ENCODE peak calls at places on chromosomes 1 and 21, in seven cellular contexts. P is IMR-90, D is NB4, T is foreskin fibroblast, X is cardiac fibroblast, O is heart right ventricle, F is cardiac muscle cell. W is an unnamed sample.

GRCh38 chr1:221907531-221907930 is 165.6 kb upstream of the DUSP10 start:
- DNase-seq in X (peak; percentile 19), T (no peak), O (no peak), P (no peak), D (no peak), F (no peak), W (no peak)

GRCh38 chr1:230682274-230682673 is 31.6 kb downstream of the AGT start:
- DNase-seq in O (no peak), T (no peak), D (no peak), P (no peak), F (peak; percentile 67), X (no peak), W (no peak)

GRCh38 chr21:45079351-45079750 is 5.0 kb downstream of the ADARB1 start:
- DNase-seq in O (no peak), F (no peak), D (peak; percentile 41), X (no peak), P (no peak), T (no peak), W (peak; percentile 46)

GRCh38 chr1:25643962-25644361 is 27.4 kb downstream of the MAN1C1 start:
- DNase-seq in F (no peak), O (no peak), X (no peak), P (no peak), D (no peak), T (no peak), W (peak; percentile 17)

GRCh38 chr21:23638131-23638530 is 1969.2 kb downstream of the MRPL39 start:
- DNase-seq in O (no peak), T (no peak), P (no peak), F (no peak), X (no peak), D (no peak), W (no peak)

GRCh38 chr1:145922266-145922665 is 3.7 kb upstream of the PEX11B start:
- DNase-seq in T (peak; percentile 67), O (no peak), F (no peak), D (peak; percentile 30), P (peak; percentile 24), X (peak; percentile 33), W (no peak)

GRCh38 chr1:170303034-170303433 is 157.3 kb downstream of the NTMT2 start:
- DNase-seq in D (no peak), X (no peak), T (no peak), O (no peak), F (no peak), P (no peak), W (no peak)

GRCh38 chr1:32967863-32968571 is 3.4 kb upstream of the RNF19B start:
- DNase-seq in F (no peak), D (no peak), X (peak; percentile 61), T (peak; percentile 69), O (no peak), P (peak; percentile 77), W (peak; percentile 54)

GRCh38 chr1:184019066-184019465 is 18.5 kb downstream of the COLGALT2 start:
- DNase-seq in D (no peak), T (peak; percentile 14), X (no peak), F (no peak), P (no peak), O (no peak), W (no peak)

GRCh38 chr1:16318544-16318943 is 33.7 kb downstream of the FBXO42 start:
- DNase-seq in X (peak; percentile 8), F (no peak), P (no peak), D (peak; percentile 9), O (peak; percentile 17), T (peak; percentile 48), W (no peak)

GRCh38 chr1:228166170-228166936 is 749 bp downstream of the IBA57 start:
- DNase-seq in P (peak; percentile 74), X (peak; percentile 68), O (peak; percentile 64), T (peak; percentile 73), D (peak; percentile 54), F (peak; percentile 60), W (peak; percentile 90)

GRCh38 chr1:202007703-202008489 is 2.5 kb upstream of the ELF3 start:
- DNase-seq in P (no peak), X (no peak), D (no peak), O (no peak), T (peak; percentile 57), F (peak; percentile 53), W (no peak)

GRCh38 chr1:14181191-14181793 is 417.2 kb upstream of the KAZN start:
- DNase-seq in P (no peak), O (no peak), X (no peak), T (no peak), F (no peak), D (no peak), W (no peak)

GRCh38 chr1:186987065-186987464 is 158.3 kb downstream of the PLA2G4A start:
- DNase-seq in T (no peak), F (no peak), O (no peak), X (no peak), P (no peak), D (no peak), W (no peak)

GRCh38 chr1:186984959-186985358 is 156.2 kb downstream of the PLA2G4A start:
- DNase-seq in F (no peak), P (no peak), X (no peak), D (no peak), T (no peak), O (no peak), W (no peak)

GRCh38 chr1:186983327-186983726 is 154.6 kb downstream of the PLA2G4A start:
- DNase-seq in T (peak; percentile 73), X (peak; percentile 87), O (no peak), P (peak; percentile 98), F (peak; percentile 40), D (peak; percentile 57), W (no peak)

GRCh38 chr1:186985889-186986491 is 157.2 kb downstream of the PLA2G4A start:
- DNase-seq in X (peak; percentile 81), D (peak; percentile 58), T (peak; percentile 77), O (no peak), P (peak; percentile 78), F (peak; percentile 58), W (no peak)

DNA sequence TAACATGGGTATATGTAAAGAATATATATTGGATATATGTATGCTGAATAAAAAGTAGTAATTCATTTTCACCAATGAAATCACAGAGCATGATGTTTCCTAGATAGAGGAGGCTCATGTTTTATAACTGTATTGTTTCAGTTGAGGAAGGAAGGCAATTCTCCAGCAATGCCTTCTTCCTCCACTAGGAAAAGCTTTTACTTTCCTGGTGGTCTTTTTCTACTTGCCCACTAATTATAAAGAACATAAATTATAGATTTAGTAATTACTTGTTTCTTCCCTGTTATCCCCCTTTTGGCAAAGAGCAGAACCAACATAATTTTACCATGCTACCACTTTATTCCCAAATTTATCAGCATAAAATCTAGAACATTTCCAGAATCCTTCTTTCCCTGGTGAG is 159.0 kb downstream of the PLA2G4A start:
- DNase-seq in X (no peak), D (no peak), F (no peak), O (no peak), T (no peak), P (no peak), W (no peak)
- TF ChIP-seq CTCF in X (peak; percentile 17), D (no peak), F (peak; percentile 18), O (no peak), T (peak; percentile 16), P (no peak), W (no peak)

GRCh38 chr1:21950734-21951575 is 13.8 kb upstream of the HSPG2 start:
- DNase-seq in X (no peak), O (no peak), D (no peak), T (no peak), F (no peak), P (no peak), W (no peak)

GRCh38 chr1:21942464-21942863 is 5.4 kb upstream of the HSPG2 start:
- DNase-seq in T (no peak), O (no peak), X (no peak), F (peak; percentile 46), P (no peak), D (no peak), W (no peak)

GRCh38 chr1:21951576-21951870 is 14.4 kb upstream of the HSPG2 start:
- DNase-seq in D (no peak), T (no peak), P (no peak), X (no peak), F (no peak), O (no peak), W (no peak)

GRCh38 chr1:21944261-21945074 is 7.4 kb upstream of the HSPG2 start:
- DNase-seq in D (no peak), X (peak; percentile 50), O (no peak), P (no peak), T (peak; percentile 50), F (no peak), W (no peak)

DNA sequence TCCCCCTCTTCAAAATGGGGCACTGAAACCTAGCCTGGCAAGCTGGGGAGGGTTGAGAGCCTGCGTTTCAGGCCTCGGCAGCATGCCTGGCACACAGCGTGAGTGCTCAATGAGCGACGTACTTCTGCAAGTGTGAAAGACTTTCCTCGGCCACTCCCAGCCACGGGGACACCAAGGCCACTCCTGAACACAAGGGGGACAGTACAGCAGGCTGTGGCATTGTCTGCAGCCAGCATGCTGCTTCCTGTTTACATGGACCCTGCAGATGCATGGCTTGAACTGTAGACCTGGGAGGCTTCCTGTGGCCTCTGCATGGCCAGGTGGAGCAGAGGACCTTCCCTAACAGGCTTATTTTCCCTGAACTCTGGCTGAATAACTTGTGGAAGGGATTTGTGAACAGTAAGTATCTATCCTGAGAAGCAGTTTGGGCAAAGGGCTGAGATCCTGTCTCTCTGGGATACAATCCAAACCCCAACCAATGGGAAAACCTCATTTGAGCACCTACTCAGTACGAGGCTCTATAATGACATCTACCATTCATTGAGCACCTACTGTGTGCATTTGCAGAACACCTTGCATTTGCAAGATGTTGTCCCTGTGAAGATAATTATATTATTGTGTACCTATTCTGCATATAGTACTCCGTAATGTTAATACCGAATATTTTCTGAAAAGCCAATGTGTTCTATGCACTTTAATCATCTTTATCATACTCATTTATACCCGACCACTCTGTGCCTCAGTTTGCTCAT is 9.9 kb upstream of the HSPG2 start:
- DNase-seq in O (peak; percentile 58), D (peak; percentile 48), X (no peak), F (no peak), T (no peak), P (no peak), W (no peak)
- TF ChIP-seq CTCF in O (no peak), D (peak; percentile 1), X (no peak), F (no peak), T (no peak), P (no peak), W (no peak)

GRCh38 chr1:10867138-10867721 is 70.8 kb upstream of the CASZ1 start:
- DNase-seq in D (peak; percentile 64), O (peak; percentile 66), P (peak; percentile 18), F (peak; percentile 85), X (peak; percentile 20), T (peak; percentile 71), W (no peak)
- TF ChIP-seq CTCF in D (peak; percentile 14), O (peak; percentile 62), P (peak; percentile 87), F (peak; percentile 31), X (no peak), T (no peak), W (peak; percentile 90)

DNA sequence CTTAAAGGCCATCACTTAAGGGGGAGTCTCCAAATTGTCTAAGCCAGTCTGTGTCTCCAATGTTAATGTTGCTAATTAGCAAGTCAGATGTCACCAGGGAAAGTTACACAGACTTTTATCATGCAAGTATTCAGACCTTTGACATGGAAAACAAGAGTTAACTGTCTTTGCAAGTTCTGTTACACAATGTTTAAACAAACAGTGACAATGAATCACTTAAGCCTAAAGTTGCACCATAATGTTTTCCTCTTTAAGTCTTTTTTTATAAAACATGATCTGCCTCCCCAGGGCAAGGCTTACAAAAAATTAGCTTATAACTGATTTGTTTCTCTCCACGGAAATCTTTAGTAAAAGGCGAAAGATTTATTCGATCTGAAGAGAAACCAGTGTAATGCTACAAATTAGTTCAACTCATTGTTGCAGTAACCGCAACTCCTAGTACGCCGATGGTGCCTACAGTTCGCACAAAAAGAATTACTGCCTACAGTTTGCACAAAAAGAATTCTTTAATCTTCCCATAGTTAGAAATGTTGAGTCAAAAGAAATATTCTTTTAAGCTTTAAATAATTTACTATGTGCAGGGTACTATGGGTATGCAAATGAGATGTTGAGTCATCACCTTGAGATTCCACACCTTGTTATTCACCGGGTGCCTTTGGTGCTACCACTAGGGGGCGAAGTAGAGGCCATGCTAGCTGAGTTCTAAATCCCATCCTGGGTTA is 45.3 kb downstream of the HHAT start:
- DNase-seq in O (no peak), D (peak; percentile 91), F (peak; percentile 66), P (peak; percentile 97), X (peak; percentile 96), T (peak; percentile 84), W (no peak)
- TF ChIP-seq CTCF in O (peak; percentile 51), D (peak; percentile 96), F (peak; percentile 97), P (peak; percentile 85), X (peak; percentile 95), T (peak; percentile 89), W (no peak)